ENCODE peak calls at places on chromosomes 11 and 22, in five cellular contexts. L is NCI-H2029; Z is stimulated activated CD8-positive, alpha-beta memory T cell treated with anti-CD3 and anti-CD28 coated beads, Interleukin-15, amount 100 ng/mL, for 4 hours; F is coronary artery; K is Daoy. V is an unnamed sample.

GRCh38 chr22:39349506-39349966 is 255 bp upstream of the SYNGR1 start:
- DNase-seq in K (no peak), F (no peak), Z (no peak), L (no peak), V (no peak)

GRCh38 chr11:118618115-118618990 is 10.9 kb downstream of the PHLDB1 start:
- DNase-seq in L (no peak), F (no peak), K (peak), Z (no peak), V (no peak)

GRCh38 chr11:11512090-11512489 is 109.7 kb downstream of the GALNT18 start:
- DNase-seq in L (no peak), F (no peak), K (no peak), Z (no peak), V (no peak)

GRCh38 chr22:23178512-23179254 is 1.6 kb upstream of the BCR start:
- DNase-seq in K (peak), Z (no peak), F (no peak), L (no peak), V (no peak)

GRCh38 chr11:119700536-119701346 is 28.3 kb downstream of the NECTIN1 start:
- DNase-seq in K (no peak), F (no peak), L (no peak), Z (no peak), V (no peak)

GRCh38 chr11:16899708-16900107 is 114.5 kb downstream of the PLEKHA7 start:
- DNase-seq in Z (no peak), L (no peak), K (no peak), F (no peak), V (no peak)

GRCh38 chr11:114399903-114400221 is 449 bp downstream of the C11orf71 start:
- DNase-seq in Z (no peak), F (peak), K (no peak), L (peak), V (no peak)

GRCh38 chr11:120390585-120390922 is 54.3 kb downstream of the ARHGEF12 start:
- DNase-seq in F (no peak), K (no peak), Z (no peak), L (no peak), V (no peak)

GRCh38 chr11:62104816-62105610 is 18.8 kb upstream of the INCENP start:
- DNase-seq in K (no peak), Z (no peak), L (no peak), F (no peak), V (no peak)

GRCh38 chr11:12064136-12064953 is 46.0 kb upstream of the MICAL2 start:
- DNase-seq in F (no peak), L (no peak), K (no peak), Z (no peak), V (no peak)

GRCh38 chr22:42208362-42208761 is 62.1 kb downstream of the TCF20 start:
- DNase-seq in F (no peak), Z (no peak), K (no peak), L (no peak), V (no peak)

GRCh38 chr22:32564170-32565001 is 89.8 kb downstream of the FBXO7 start:
- DNase-seq in Z (no peak), F (no peak), K (peak), L (no peak), V (no peak)